ENCODE peak calls at places on chromosomes 5 and 9, in ten cellular contexts. R is heart left ventricle, M is lower leg skin, Z is HCT116, S is GM12891, L is A549, E is ovary, F is H1, G is erythroblast, W is prostate gland. J is an unnamed sample.

GRCh38 chr5:73950441-73950873 is 324.5 kb downstream of the ARHGEF28 start:
- DNase-seq in M (no peak), L (no peak), W (no peak), S (no peak), G (no peak), R (no peak), E (no peak), Z (no peak), F (no peak), J (no peak)

GRCh38 chr5:40991168-40991980 is 79.8 kb downstream of the MROH2B start:
- DNase-seq in M (no peak), Z (no peak), G (no peak), S (no peak), F (no peak), L (no peak), E (peak), R (peak), W (no peak), J (no peak)

GRCh38 chr5:14201325-14202061 is 58.4 kb downstream of the TRIO start:
- DNase-seq in F (no peak), G (no peak), L (no peak), E (no peak), W (no peak), S (no peak), R (no peak), M (no peak), Z (no peak), J (no peak)

GRCh38 chr5:73448072-73448432 is 525 bp downstream of the FOXD1 start:
- DNase-seq in S (no peak), Z (no peak), L (no peak), G (peak), R (no peak), F (peak), M (no peak), W (no peak), E (peak), J (no peak)

GRCh38 chr9:87883990-87884389 is 1.3 kb downstream of the SPATA31E1 start:
- DNase-seq in R (no peak), S (no peak), E (no peak), M (no peak), Z (no peak), W (peak), G (no peak), L (peak), F (peak), J (no peak)

GRCh38 chr9:130186051-130186450 is 13.8 kb downstream of the NCS1 start:
- DNase-seq in E (peak), S (no peak), L (no peak), Z (no peak), R (no peak), M (no peak), F (no peak), G (peak), W (no peak), J (no peak)

GRCh38 chr9:121510766-121511555 is 11.3 kb upstream of the GGTA1 start:
- DNase-seq in F (no peak), G (no peak), M (no peak), Z (no peak), S (no peak), R (peak), W (no peak), E (no peak), L (no peak), J (no peak)

GRCh38 chr5:115685966-115686691 is 60.3 kb upstream of the TMED7 start:
- DNase-seq in G (no peak), S (no peak), E (peak), Z (no peak), W (no peak), M (no peak), F (no peak), R (peak), L (no peak), J (no peak)

GRCh38 chr5:103059525-103059924 is 60.4 kb downstream of the GIN1 start:
- DNase-seq in L (no peak), S (no peak), M (no peak), E (no peak), Z (no peak), F (no peak), R (no peak), G (no peak), W (no peak), J (no peak)

GRCh38 chr9:96417610-96418073 is 528 bp downstream of the ZNF367 start:
- DNase-seq in G (no peak), Z (no peak), R (peak), S (peak), M (no peak), L (no peak), E (no peak), W (no peak), F (no peak), J (peak)

GRCh38 chr9:137326436-137327060 is 24.5 kb upstream of the NRARP start:
- DNase-seq in R (no peak), L (no peak), F (no peak), W (no peak), M (peak), Z (no peak), E (no peak), S (peak), G (no peak), J (no peak)

GRCh38 chr9:112485574-112485973 is 1.1 kb upstream of the KIAA1958 start:
- DNase-seq in Z (no peak), R (no peak), F (no peak), S (no peak), M (no peak), W (no peak), E (no peak), L (no peak), G (no peak), J (no peak)

GRCh38 chr5:109063223-109063622 is 315.5 kb downstream of the FER start:
- DNase-seq in L (no peak), G (no peak), E (no peak), M (no peak), W (no peak), R (no peak), S (no peak), Z (no peak), F (no peak), J (no peak)

GRCh38 chr9:137406876-137407589 is 15.9 kb downstream of the EXD3 start:
- DNase-seq in G (peak), E (peak), L (peak), R (peak), Z (no peak), W (peak), F (peak), M (peak), S (peak), J (no peak)

GRCh38 chr5:110386782-110387181 is 339.7 kb downstream of the TMEM232 start:
- DNase-seq in E (no peak), M (no peak), F (no peak), L (no peak), G (no peak), W (no peak), R (no peak), Z (no peak), S (no peak), J (no peak)

GRCh38 chr5:79287907-79288306 is 52.0 kb downstream of the JMY start:
- DNase-seq in M (no peak), L (no peak), W (no peak), R (no peak), S (no peak), F (no peak), E (no peak), G (no peak), Z (no peak), J (no peak)

GRCh38 chr9:79583957-79584654 is 12.3 kb downstream of the TLE4 start:
- DNase-seq in S (no peak), E (no peak), F (no peak), M (no peak), L (no peak), G (peak), Z (no peak), W (no peak), R (peak), J (no peak)

DNA sequence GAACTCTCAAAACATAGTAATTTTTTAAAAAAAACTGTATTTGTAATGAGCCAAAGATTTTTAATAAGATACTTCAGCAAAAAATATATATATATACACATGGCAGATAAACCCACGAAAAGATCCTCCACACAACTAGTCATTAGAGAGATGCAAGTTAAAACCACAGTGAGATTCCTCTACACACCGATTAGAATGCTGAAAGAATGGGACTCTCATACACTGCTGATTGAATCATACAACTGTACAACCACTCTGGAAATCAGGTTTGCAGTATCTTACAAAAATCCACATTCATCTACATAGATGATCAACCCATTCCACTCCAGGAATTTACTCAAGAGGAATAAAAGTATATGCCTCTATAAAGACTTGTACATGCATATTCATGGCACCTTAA is 43.7 kb downstream of the RASEF start:
- DNase-seq in L (no peak), M (no peak), F (no peak), E (no peak), Z (no peak), R (no peak), W (no peak), S (no peak), G (no peak), J (no peak)
- TF ChIP-seq POLR2A in L (no peak), M (no peak), F (no peak), E (no peak), Z (no peak), R (no peak), W (no peak), S (no peak), G (no peak), J (no peak)

GRCh38 chr5:90408571-90409317 is 812 bp downstream of the CETN3 start:
- DNase-seq in W (no peak), R (no peak), F (no peak), M (no peak), E (no peak), S (no peak), L (no peak), G (peak), Z (no peak), J (no peak)
- TF ChIP-seq POLR2A in W (no peak), R (no peak), F (peak), M (no peak), E (no peak), S (no peak), L (peak), G (no peak), Z (no peak), J (peak)

GRCh38 chr9:102362463-102363138 is 624.2 kb upstream of the GRIN3A start:
- DNase-seq in S (no peak), Z (no peak), G (no peak), F (no peak), W (no peak), L (no peak), E (no peak), R (no peak), M (no peak), J (no peak)

GRCh38 chr9:102355982-102356381 is 617.5 kb upstream of the GRIN3A start:
- DNase-seq in S (no peak), G (no peak), R (no peak), M (no peak), Z (no peak), E (no peak), W (no peak), L (no peak), F (no peak), J (no peak)

GRCh38 chr9:102360846-102361245 is 622.4 kb upstream of the GRIN3A start:
- DNase-seq in E (no peak), F (no peak), S (no peak), W (no peak), L (no peak), G (no peak), R (no peak), Z (no peak), M (no peak), J (no peak)
- TF ChIP-seq POLR2A in E (no peak), F (no peak), S (no peak), W (no peak), L (no peak), G (no peak), R (no peak), Z (no peak), M (no peak), J (no peak)

GRCh38 chr5:151480384-151480783 is 33.0 kb downstream of the SLC36A1 start:
- DNase-seq in F (no peak), E (no peak), Z (no peak), S (no peak), L (no peak), M (no peak), G (no peak), W (no peak), R (no peak), J (no peak)

GRCh38 chr5:151483647-151484046 is 36.2 kb downstream of the SLC36A1 start:
- DNase-seq in W (no peak), S (no peak), M (peak), E (no peak), R (no peak), Z (no peak), G (no peak), F (no peak), L (no peak), J (no peak)

GRCh38 chr5:151477106-151477505 is 29.7 kb downstream of the SLC36A1 start:
- DNase-seq in M (peak), W (no peak), E (no peak), S (no peak), R (no peak), F (no peak), L (no peak), Z (no peak), G (no peak), J (no peak)

GRCh38 chr5:151483176-151483575 is 35.8 kb downstream of the SLC36A1 start:
- DNase-seq in E (no peak), M (peak), S (no peak), G (no peak), L (no peak), R (no peak), F (no peak), W (no peak), Z (no peak), J (no peak)

DNA sequence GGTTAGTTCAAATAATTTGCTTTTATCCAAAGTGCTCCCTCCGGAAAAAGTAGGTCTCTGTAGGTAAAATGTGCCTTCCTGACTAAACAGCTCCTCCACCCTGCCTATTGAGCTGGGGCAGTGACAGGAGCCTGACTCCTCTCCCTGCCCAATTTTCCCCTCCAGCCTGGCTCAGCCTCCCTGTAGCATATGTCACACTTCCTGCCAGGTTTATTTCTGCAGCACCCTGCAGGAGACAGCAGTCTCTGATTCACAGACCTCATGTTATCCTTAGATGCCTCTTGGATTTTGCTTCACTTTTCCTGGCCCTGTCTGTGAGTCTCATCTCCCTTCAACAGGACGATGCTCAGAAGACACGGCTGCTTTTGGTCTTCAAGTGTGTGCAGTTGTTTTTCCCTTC is 33.5 kb downstream of the SLC36A1 start:
- DNase-seq in F (no peak), Z (no peak), E (no peak), W (no peak), M (no peak), S (no peak), G (no peak), R (no peak), L (no peak), J (peak)
- TF ChIP-seq POLR2A in F (no peak), Z (no peak), E (no peak), W (no peak), M (no peak), S (no peak), G (no peak), R (no peak), L (no peak), J (no peak)

GRCh38 chr5:96335873-96336272 is 97.2 kb downstream of the PCSK1 start:
- DNase-seq in R (no peak), Z (no peak), G (no peak), W (no peak), S (no peak), M (no peak), F (no peak), E (no peak), L (no peak), J (no peak)
- TF ChIP-seq POLR2A in R (no peak), Z (no peak), G (no peak), W (no peak), S (no peak), M (no peak), F (no peak), E (no peak), L (no peak), J (no peak)